ENCODE peak calls at places on chromosomes 11 and 22, in ten cellular contexts. W is lower lobe of right lung; D is A549; L is activated CD8-positive, alpha-beta T cell treated with anti-CD3 and anti-CD28 coated beads for 36 hours; M is brain microvascular endothelial cell; A is nephron progenitor cell; V is tibial nerve; X is heart left ventricle; Q is ascending aorta; E is fibroblast of pulmonary artery. T is an unnamed sample.

GRCh38 chr11:133945087-133945974 is 11.4 kb downstream of the IGSF9B start:
- DNase-seq in D (no peak), W (no peak), M (no peak), L (peak; percentile 95), V (no peak), E (peak; percentile 37), X (peak; percentile 78), A (no peak), Q (no peak), T (no peak)

GRCh38 chr22:48161354-48161753 is 1398.9 kb downstream of the TBC1D22A start:
- DNase-seq in L (no peak), E (no peak), M (no peak), V (no peak), X (no peak), Q (no peak), A (no peak), D (no peak), W (no peak), T (no peak)

GRCh38 chr11:26580929-26581328 is 8.9 kb upstream of the MUC15 start:
- DNase-seq in W (no peak), A (no peak), M (no peak), Q (no peak), D (no peak), L (no peak), V (no peak), X (no peak), E (peak; percentile 20), T (no peak)

GRCh38 chr11:109680127-109680526 is 258.1 kb downstream of the C11orf87 start:
- DNase-seq in L (no peak), W (no peak), D (no peak), V (no peak), E (peak; percentile 25), M (peak; percentile 37), X (no peak), Q (no peak), A (no peak), T (no peak)

GRCh38 chr11:35216962-35217667 is 78.1 kb downstream of the CD44 start:
- DNase-seq in W (no peak), Q (no peak), X (no peak), D (no peak), L (no peak), V (no peak), M (no peak), A (no peak), E (no peak), T (no peak)

GRCh38 chr11:2109541-2110019 is 29.6 kb downstream of the IGF2 start:
- DNase-seq in X (peak; percentile 70), L (no peak), V (no peak), A (peak; percentile 56), M (no peak), D (no peak), W (peak; percentile 45), E (no peak), Q (no peak), T (no peak)

GRCh38 chr22:36155702-36156101 is 4.9 kb downstream of the APOL3 start:
- DNase-seq in L (no peak), M (no peak), V (peak; percentile 61), X (no peak), E (peak; percentile 52), D (no peak), Q (peak; percentile 82), A (no peak), W (no peak), T (no peak)

GRCh38 chr11:2305862-2306823 is 4.3 kb downstream of the TSPAN32 start:
- DNase-seq in L (peak; percentile 54), E (peak; percentile 91), V (peak; percentile 87), W (peak; percentile 50), D (no peak), A (no peak), Q (peak; percentile 76), X (peak; percentile 82), M (no peak), T (no peak)

GRCh38 chr11:44595964-44596381 is 30.5 kb downstream of the CD82 start:
- DNase-seq in D (no peak), X (peak; percentile 86), V (peak; percentile 29), L (no peak), W (no peak), A (no peak), Q (peak; percentile 88), M (no peak), E (no peak), T (no peak)

GRCh38 chr11:74157169-74157568 is 13.6 kb downstream of the C2CD3 start:
- DNase-seq in W (no peak), D (no peak), L (no peak), A (no peak), M (no peak), V (no peak), Q (no peak), X (no peak), E (no peak), T (no peak)

GRCh38 chr22:20021196-20022181 is 579 bp downstream of the TANGO2 start:
- DNase-seq in Q (peak; percentile 85), V (peak; percentile 50), X (peak; percentile 84), E (peak; percentile 46), L (peak; percentile 26), A (peak; percentile 45), W (peak; percentile 85), D (no peak), M (no peak), T (no peak)

GRCh38 chr11:116852261-116853125 is 15.1 kb upstream of the APOA1 start:
- DNase-seq in M (no peak), A (no peak), Q (no peak), W (no peak), E (peak; percentile 44), L (peak; percentile 24), V (no peak), X (no peak), D (no peak), T (no peak)

GRCh38 chr11:13288375-13289029 is 10.9 kb downstream of the BMAL1 start:
- DNase-seq in V (no peak), D (no peak), M (peak; percentile 43), E (no peak), A (no peak), X (no peak), W (no peak), L (peak; percentile 42), Q (no peak), T (no peak)

GRCh38 chr22:42111798-42112197 is 18.8 kb downstream of the CYP2D6 start:
- DNase-seq in V (no peak), D (no peak), Q (no peak), X (no peak), M (no peak), E (no peak), W (no peak), L (no peak), A (no peak), T (no peak)
- TF ChIP-seq CTCF in V (no peak), D (no peak), Q (no peak), X (no peak), M (no peak), E (no peak), W (no peak), L (no peak), A (no peak), T (no peak)

GRCh38 chr22:41094036-41094435 is 1.6 kb downstream of the EP300 start:
- DNase-seq in L (peak; percentile 50), Q (no peak), X (no peak), V (no peak), M (peak; percentile 16), E (peak; percentile 35), W (no peak), D (no peak), A (no peak), T (peak; percentile 37)

GRCh38 chr22:41092023-41092817 is at the start of gene EP300:
- DNase-seq in M (peak; percentile 45), W (peak; percentile 91), E (peak; percentile 71), L (peak; percentile 89), D (peak; percentile 73), V (peak; percentile 88), X (peak; percentile 92), A (peak; percentile 72), Q (peak; percentile 88), T (peak; percentile 91)

GRCh38 chr22:41096391-41096790 is 4.0 kb downstream of the EP300 start:
- DNase-seq in V (no peak), D (no peak), Q (no peak), M (no peak), E (no peak), L (no peak), A (no peak), W (no peak), X (no peak), T (no peak)

GRCh38 chr22:41091139-41092022 is 1.0 kb upstream of the EP300 start:
- DNase-seq in X (peak; percentile 100), Q (peak; percentile 100), W (peak; percentile 100), L (peak; percentile 99), D (peak; percentile 91), V (peak; percentile 97), E (peak; percentile 99), M (peak; percentile 97), A (peak; percentile 99), T (peak; percentile 99)

DNA sequence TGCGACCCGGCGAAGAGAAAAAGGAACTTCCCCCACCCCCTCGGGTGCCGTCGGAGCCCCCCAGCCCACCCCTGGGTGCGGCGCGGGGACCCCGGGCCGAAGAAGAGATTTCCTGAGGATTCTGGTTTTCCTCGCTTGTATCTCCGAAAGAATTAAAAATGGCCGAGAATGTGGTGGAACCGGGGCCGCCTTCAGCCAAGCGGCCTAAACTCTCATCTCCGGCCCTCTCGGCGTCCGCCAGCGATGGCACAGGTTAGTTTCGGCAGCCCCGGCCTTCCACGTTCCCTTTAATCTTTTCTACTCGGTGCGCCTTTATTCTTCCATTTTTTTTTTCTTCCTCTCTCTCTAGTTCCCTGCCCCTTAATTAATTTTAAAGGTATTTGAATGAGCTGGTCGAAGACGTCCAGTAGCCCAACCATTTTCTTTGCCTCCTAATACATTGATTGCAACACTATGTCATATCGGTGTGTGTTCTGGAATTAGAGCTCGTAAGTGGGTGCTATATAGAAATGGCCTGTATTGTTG is 517 bp downstream of the EP300 start:
- DNase-seq in D (peak; percentile 22), X (no peak), L (peak; percentile 55), W (peak; percentile 62), E (peak; percentile 41), A (peak; percentile 32), Q (peak; percentile 64), M (no peak), V (peak; percentile 23), T (peak; percentile 46)
- TF ChIP-seq CTCF in D (no peak), X (no peak), L (no peak), W (no peak), E (no peak), A (no peak), Q (no peak), M (no peak), V (no peak), T (no peak)

DNA sequence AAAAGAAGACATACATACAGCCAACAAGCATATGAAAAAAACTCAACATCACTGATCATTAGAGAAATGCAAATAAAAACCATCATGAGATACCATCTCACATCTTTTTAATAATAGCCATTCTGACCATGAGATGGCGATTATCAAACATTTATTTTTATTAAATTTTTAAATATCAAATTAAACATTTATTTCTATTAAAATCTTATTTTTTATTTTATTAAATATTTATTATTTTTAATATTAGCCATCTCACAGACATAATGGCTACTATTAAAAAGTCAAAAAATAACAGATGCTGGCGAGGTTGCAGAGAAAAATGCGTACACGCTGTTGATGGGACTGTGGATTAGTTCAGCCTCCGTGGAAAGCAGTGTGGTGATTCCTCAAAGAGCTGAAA is 264.8 kb upstream of the TENM4 start:
- DNase-seq in X (no peak), Q (no peak), D (no peak), W (no peak), E (no peak), M (no peak), A (no peak), V (no peak), L (no peak), T (no peak)
- TF ChIP-seq CTCF in X (no peak), Q (no peak), D (no peak), W (no peak), E (no peak), M (no peak), A (no peak), V (no peak), L (no peak), T (no peak)

GRCh38 chr11:9137293-9138132 is 46.1 kb upstream of the SCUBE2 start:
- DNase-seq in X (peak; percentile 82), E (peak; percentile 72), Q (peak; percentile 86), V (peak; percentile 79), M (peak; percentile 76), W (peak; percentile 81), A (peak; percentile 82), D (peak; percentile 68), L (peak; percentile 81), T (peak; percentile 65)
- TF ChIP-seq CTCF in X (peak; percentile 93), E (peak; percentile 96), Q (peak; percentile 98), V (peak; percentile 89), M (peak; percentile 99), W (peak; percentile 97), A (peak; percentile 87), D (peak; percentile 84), L (peak; percentile 91), T (peak; percentile 98)